ENCODE peak calls at places on chromosomes 16 and 17, in nine cellular contexts. U is ovary, Y is tibial nerve, R is sigmoid colon, H is prostate gland, L is adrenal gland, S is A549, E is uterus, Q is lower leg skin. J is an unnamed sample.

GRCh38 chr16:526181-527014 is 1.1 kb upstream of the CAPN15 start:
- DNase-seq in U (peak; percentile 77), Y (no peak), R (peak; percentile 77), H (no peak), L (peak; percentile 64), S (no peak), E (no peak), Q (no peak), J (no peak)

GRCh38 chr17:82956146-82956725 is 116.4 kb upstream of the ZNF750 start:
- DNase-seq in U (peak; percentile 21), Y (no peak), R (peak; percentile 40), H (no peak), L (no peak), S (no peak), E (no peak), Q (peak; percentile 69), J (peak; percentile 32)

GRCh38 chr16:85563515-85564276 is 49.4 kb upstream of the GSE1 start:
- DNase-seq in U (peak; percentile 87), Y (peak; percentile 67), R (peak; percentile 85), H (no peak), L (peak; percentile 73), S (no peak), E (peak; percentile 72), Q (peak; percentile 96), J (peak; percentile 97)

GRCh38 chr17:45705123-45706009 is 78.8 kb upstream of the CRHR1 start:
- DNase-seq in U (no peak), Y (no peak), R (no peak), H (peak; percentile 5), L (no peak), S (peak; percentile 84), E (no peak), Q (no peak), J (no peak)

GRCh38 chr17:63701477-63702222 is 1.7 kb upstream of the LIMD2 start:
- DNase-seq in U (no peak), Y (no peak), R (no peak), H (no peak), L (no peak), S (no peak), E (no peak), Q (no peak), J (no peak)

GRCh38 chr16:17117906-17118577 is 352.7 kb downstream of the XYLT1 start:
- DNase-seq in U (no peak), Y (no peak), R (no peak), H (no peak), L (no peak), S (no peak), E (no peak), Q (peak; percentile 7), J (no peak)

GRCh38 chr17:9512323-9513168 is 63.1 kb downstream of the STX8 start:
- DNase-seq in U (no peak), Y (no peak), R (no peak), H (no peak), L (no peak), S (no peak), E (no peak), Q (no peak), J (no peak)

GRCh38 chr17:4436381-4436780 is 2.6 kb downstream of the SPNS3 start:
- DNase-seq in U (no peak), Y (no peak), R (no peak), H (no peak), L (no peak), S (no peak), E (no peak), Q (no peak), J (no peak)

GRCh38 chr17:80678621-80679020 is 134.0 kb downstream of the RPTOR start:
- DNase-seq in U (no peak), Y (no peak), R (no peak), H (no peak), L (no peak), S (no peak), E (no peak), Q (no peak), J (no peak)

GRCh38 chr17:7997186-7997585 is 5.2 kb upstream of the GUCY2D start:
- DNase-seq in U (no peak), Y (no peak), R (peak; percentile 64), H (no peak), L (no peak), S (peak; percentile 68), E (no peak), Q (peak; percentile 53), J (no peak)

GRCh38 chr17:72602517-72603345 is 481.9 kb downstream of the SOX9 start:
- DNase-seq in U (no peak), Y (no peak), R (no peak), H (no peak), L (no peak), S (peak; percentile 97), E (no peak), Q (no peak), J (no peak)

GRCh38 chr17:63954402-63955063 is 18.2 kb downstream of the SCN4A start:
- DNase-seq in U (no peak), Y (no peak), R (no peak), H (no peak), L (no peak), S (no peak), E (no peak), Q (no peak), J (no peak)

GRCh38 chr17:21039839-21040575 is 2.8 kb downstream of the USP22 start:
- DNase-seq in U (peak; percentile 53), Y (no peak), R (peak; percentile 71), H (no peak), L (no peak), S (peak; percentile 57), E (no peak), Q (no peak), J (no peak)

GRCh38 chr16:30053376-30054015 is 12.1 kb upstream of the ALDOA start:
- DNase-seq in U (no peak), Y (no peak), R (no peak), H (no peak), L (no peak), S (no peak), E (no peak), Q (no peak), J (no peak)

GRCh38 chr17:11493947-11494346 is 104.3 kb upstream of the DNAH9 start:
- DNase-seq in U (no peak), Y (no peak), R (no peak), H (no peak), L (no peak), S (no peak), E (no peak), Q (no peak), J (no peak)

GRCh38 chr16:51971184-51971583 is 575.8 kb downstream of the TOX3 start:
- DNase-seq in U (no peak), Y (no peak), R (no peak), H (no peak), L (no peak), S (peak; percentile 13), E (no peak), Q (no peak), J (no peak)

GRCh38 chr16:51967566-51967965 is 579.4 kb downstream of the TOX3 start:
- DNase-seq in U (no peak), Y (no peak), R (no peak), H (no peak), L (no peak), S (no peak), E (no peak), Q (no peak), J (no peak)

DNA sequence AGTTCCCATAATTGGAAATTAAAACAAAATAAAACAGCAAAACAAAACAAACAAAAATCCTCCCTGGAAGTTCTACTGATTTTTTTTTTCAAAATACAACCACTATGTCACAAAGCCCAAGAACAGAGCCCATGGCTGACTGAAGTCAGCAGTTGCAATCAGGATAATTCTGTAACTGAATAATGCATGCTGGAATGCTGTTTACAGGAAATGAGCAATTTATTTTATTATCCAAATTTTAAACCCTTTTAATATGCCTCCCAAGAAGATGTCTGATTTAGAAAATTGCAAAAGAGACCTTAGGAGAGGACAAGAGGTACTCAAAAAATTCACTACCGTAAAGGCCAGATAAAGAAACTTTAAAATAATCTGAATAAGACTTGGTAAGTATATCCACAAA is 578.2 kb downstream of the TOX3 start:
- DNase-seq in U (no peak), Y (no peak), R (no peak), H (no peak), L (no peak), S (no peak), E (no peak), Q (no peak), J (no peak)
- H3K4me3 ChIP-seq in U (no peak overlapping the region), Y (no peak overlapping the region), R (no peak overlapping the region), H (no peak overlapping the region), L (no peak overlapping the region), S (no peak overlapping the region), E (no peak overlapping the region), Q (no peak overlapping the region), J (no peak overlapping the region)

GRCh38 chr16:49528564-49529150 is 155.1 kb downstream of the C16orf78 start:
- DNase-seq in U (no peak), Y (no peak), R (no peak), H (no peak), L (no peak), S (no peak), E (no peak), Q (no peak), J (no peak)
- TF ChIP-seq POLR2A in U (no peak), Y (no peak), R (no peak), H (no peak), L (no peak), S (no peak), E (no peak), Q (no peak), J (no peak)

DNA sequence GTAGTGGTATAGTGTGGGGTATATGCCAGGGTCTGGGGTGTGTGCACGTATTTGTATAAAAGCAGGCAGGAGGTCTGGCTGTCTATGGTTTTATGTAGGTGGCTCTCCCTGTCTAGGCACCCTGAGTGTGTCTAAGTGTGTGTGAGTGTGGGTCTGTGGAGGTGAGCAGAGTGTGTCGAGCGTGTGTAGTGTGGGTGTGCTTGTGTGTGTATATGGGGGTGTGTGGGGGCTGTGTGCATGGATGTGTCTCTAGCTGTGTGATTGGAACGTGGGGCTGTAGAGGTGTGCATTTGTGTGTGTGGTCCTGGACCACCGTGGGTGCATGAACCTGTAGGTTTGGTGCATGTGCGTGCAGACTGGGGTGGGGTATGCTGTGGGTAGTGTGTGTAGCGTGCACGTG is 27.5 kb downstream of the SPACA3 start:
- DNase-seq in U (no peak), Y (no peak), R (no peak), H (no peak), L (no peak), S (no peak), E (no peak), Q (no peak), J (no peak)
- TF ChIP-seq CTCF in U (no peak), Y (no peak), R (no peak), H (no peak), L (no peak), S (no peak), E (no peak), Q (no peak), J (no peak)

DNA sequence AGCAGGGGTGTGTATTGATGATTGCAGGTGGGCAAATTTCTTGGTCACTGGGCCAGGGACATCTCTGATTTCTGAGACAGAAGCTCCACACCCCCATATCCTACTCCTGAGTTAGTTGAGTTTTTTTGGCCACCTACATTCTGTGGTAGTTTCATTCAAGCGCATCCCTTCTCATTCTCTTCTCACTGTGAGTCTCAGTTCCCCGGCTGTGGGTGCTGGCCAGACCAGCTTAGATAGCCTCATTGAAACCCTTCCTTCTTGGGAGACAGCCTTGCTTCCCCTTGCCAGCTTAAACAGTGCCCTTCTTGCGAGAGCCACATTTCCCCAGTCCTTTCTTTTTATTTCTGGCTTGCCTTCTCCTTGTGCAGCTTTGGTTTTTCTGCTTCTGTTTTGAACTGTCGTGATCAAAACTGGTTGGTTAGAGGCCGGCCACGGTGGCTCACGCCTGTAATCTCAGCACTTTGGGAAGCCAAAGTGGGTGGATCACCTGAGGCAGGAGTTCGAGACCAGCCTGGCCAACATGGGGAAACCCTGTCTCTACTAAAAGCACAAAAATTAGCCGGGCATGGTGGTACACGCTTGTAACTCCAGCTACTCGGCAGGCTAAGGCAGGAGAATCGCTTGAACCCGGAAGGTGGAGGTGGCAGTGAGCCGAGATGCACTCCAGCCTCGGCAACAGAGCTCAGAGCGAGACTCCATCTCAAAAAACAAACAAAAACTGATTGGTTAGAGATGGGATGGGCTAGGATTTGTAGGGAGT is 2.8 kb downstream of the GPT2 start:
- DNase-seq in U (no peak), Y (no peak), R (no peak), H (no peak), L (no peak), S (no peak), E (no peak), Q (no peak), J (no peak)
- H3K4me3 ChIP-seq in U (no peak overlapping the region), Y (peak overlapping the region; percentile 74), R (no peak overlapping the region), H (no peak overlapping the region), L (no peak overlapping the region), S (no peak overlapping the region), E (no peak overlapping the region), Q (no peak overlapping the region), J (peak overlapping the region; percentile 99)